ENCODE peak calls at places on chromosomes 13 and 19, in six cellular contexts. U, V, Y, A, H and X are unnamed samples.

GRCh38 chr19:9789066-9789465 is 20.5 kb upstream of the ZNF846 start:
- DNase-seq in Y (peak), V (no peak), U (no peak), H (no peak), A (no peak), X (no peak)

GRCh38 chr19:40521276-40521675 is 54.5 kb downstream of the SPTBN4 start:
- DNase-seq in V (peak), H (no peak), U (peak), A (no peak), Y (no peak), X (no peak)

GRCh38 chr19:49507803-49508494 is 4.5 kb upstream of the FCGRT start:
- DNase-seq in U (no peak), H (no peak), Y (no peak), V (no peak), A (no peak), X (no peak)

GRCh38 chr19:45117666-45118065 is 24.7 kb downstream of the PPP1R37 start:
- DNase-seq in Y (no peak), A (no peak), V (no peak), U (no peak), H (no peak), X (no peak)

GRCh38 chr13:88042489-88042888 is 371.3 kb downstream of the SLITRK5 start:
- DNase-seq in V (no peak), Y (no peak), A (no peak), H (no peak), U (no peak), X (no peak)

GRCh38 chr19:495440-496332 is 600 bp upstream of the MADCAM1 start:
- DNase-seq in A (no peak), Y (peak), H (peak), U (peak), V (no peak), X (peak)

GRCh38 chr13:92806215-92806614 is 420.4 kb upstream of the GPC6 start:
- DNase-seq in H (no peak), Y (no peak), U (no peak), A (no peak), V (no peak), X (no peak)

GRCh38 chr13:47109028-47109427 is 212.2 kb upstream of the HTR2A start:
- DNase-seq in V (no peak), Y (no peak), H (no peak), U (no peak), A (no peak), X (no peak)

GRCh38 chr13:105474983-105475382 is 1060.5 kb downstream of the EFNB2 start:
- DNase-seq in Y (no peak), U (no peak), V (no peak), H (no peak), A (no peak), X (peak)

GRCh38 chr19:14563989-14564650 is 7.7 kb downstream of the NDUFB7 start:
- DNase-seq in H (peak), V (no peak), A (no peak), Y (peak), U (peak), X (peak)

GRCh38 chr19:15251749-15252397 is 19.6 kb upstream of the EPHX3 start:
- DNase-seq in H (peak), V (peak), Y (peak), U (peak), A (no peak), X (peak)

GRCh38 chr13:98648676-98649075 is 71.8 kb upstream of the STK24 start:
- DNase-seq in Y (no peak), H (no peak), A (no peak), V (no peak), U (no peak), X (no peak)

GRCh38 chr13:112079696-112080095 is 12.7 kb downstream of the SOX1 start:
- DNase-seq in U (no peak), H (no peak), Y (no peak), A (no peak), V (no peak), X (no peak)

GRCh38 chr13:98216711-98217110 is 39.6 kb upstream of the RNF113B start:
- DNase-seq in H (no peak), Y (no peak), U (no peak), V (no peak), A (peak), X (no peak)

GRCh38 chr13:46377554-46377953 is 9.5 kb downstream of the RUBCNL start:
- DNase-seq in A (no peak), V (no peak), H (no peak), U (no peak), Y (no peak), X (no peak)

GRCh38 chr19:35882074-35882832 is 13.9 kb downstream of the APLP1 start:
- DNase-seq in A (peak), Y (peak), V (peak), H (no peak), U (peak), X (peak)

DNA sequence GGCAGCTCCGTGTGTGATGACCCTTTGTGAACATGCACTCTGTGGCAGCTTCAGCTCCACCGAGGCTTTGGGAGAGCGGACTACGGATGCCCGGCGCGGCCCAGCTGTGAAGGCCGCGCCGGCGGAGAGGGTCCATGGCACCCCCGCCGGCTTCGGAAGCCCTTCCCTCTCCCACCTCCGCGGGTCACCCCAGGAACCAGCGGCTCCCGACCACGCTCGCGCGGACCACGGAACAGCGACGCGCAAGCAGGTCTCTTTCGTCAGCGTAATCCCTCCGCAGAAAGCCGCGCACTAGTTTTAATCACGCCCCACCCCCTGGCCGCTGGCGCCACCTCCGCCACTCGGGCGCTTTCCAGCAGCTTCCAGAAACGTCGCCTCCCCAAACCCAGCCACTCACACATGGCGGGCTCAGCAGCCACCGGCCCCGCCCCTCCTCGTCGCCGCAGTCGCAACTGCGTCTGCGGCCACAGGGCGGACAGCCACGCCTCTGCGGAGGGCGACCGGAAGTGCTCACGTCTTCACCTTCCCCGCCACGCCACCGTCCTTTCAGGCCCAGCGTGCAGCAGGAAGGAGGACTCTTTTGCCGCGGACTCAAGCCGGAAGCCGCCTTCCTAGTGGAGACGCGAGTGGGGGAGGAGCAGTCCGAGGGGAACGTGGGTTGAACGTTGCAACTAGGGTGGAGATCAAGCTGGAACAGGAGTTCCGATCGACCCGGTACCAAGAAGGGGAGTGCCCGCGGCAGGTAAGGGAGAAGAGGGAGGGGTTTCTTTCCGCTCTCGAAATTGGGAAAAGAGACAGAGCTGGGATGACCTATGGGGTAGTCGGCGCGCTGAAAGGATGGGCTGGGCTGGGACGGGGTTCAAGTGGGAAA is at the start of gene USPL1:
- DNase-seq in Y (peak), U (peak), A (peak), H (peak), V (peak), X (peak)
- TF ChIP-seq EP300 in Y (no peak), U (no peak), A (peak), H (no peak), V (peak), X (peak)

GRCh38 chr13:30119476-30119875 is 187.9 kb downstream of the KATNAL1 start:
- DNase-seq in U (no peak), Y (no peak), H (no peak), V (no peak), A (no peak), X (no peak)
- TF ChIP-seq CHD2 in U (no peak), Y (no peak), H (no peak), V (no peak), A (no peak), X (no peak)

GRCh38 chr19:30791116-30791515 is 418.9 kb downstream of the ZNF536 start:
- DNase-seq in Y (no peak), V (no peak), H (peak), A (no peak), U (no peak), X (no peak)
- TF ChIP-seq EP300 in Y (no peak), V (no peak), H (no peak), A (no peak), U (no peak), X (no peak)

GRCh38 chr19:42303876-42304275 is 1.5 kb upstream of the PAFAH1B3 start:
- DNase-seq in A (no peak), H (no peak), Y (no peak), V (no peak), U (no peak), X (no peak)

GRCh38 chr19:42301646-42302204 is at the start of gene PRR19:
- DNase-seq in V (no peak), A (no peak), Y (peak), H (no peak), U (no peak), X (no peak)

GRCh38 chr19:42303101-42303464 is 659 bp upstream of the PAFAH1B3 start:
- DNase-seq in H (peak), U (no peak), A (no peak), V (no peak), Y (peak), X (peak)

GRCh38 chr19:42309686-42310085 is 3.4 kb upstream of the TMEM145 start:
- DNase-seq in H (no peak), V (no peak), Y (no peak), A (no peak), U (no peak), X (no peak)

DNA sequence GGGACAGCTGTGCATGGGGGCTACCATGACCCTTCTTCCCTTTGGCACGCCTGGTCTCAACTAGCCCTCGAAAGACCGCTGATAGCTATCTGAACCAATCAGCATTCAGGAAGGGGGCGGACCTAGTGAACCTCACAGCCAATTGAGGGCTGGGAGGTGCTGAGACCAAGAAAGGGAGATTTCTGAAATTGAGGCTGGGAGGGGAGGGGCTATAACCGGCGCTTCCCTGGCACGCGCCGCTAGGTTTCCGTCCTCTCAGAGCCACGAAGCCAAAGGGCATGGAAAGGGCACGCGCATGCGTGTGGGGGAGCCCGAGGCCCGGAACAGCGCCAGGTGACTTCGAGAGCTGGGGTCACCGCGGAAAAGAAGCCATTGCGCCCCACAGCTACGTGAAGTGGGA is 4.2 kb upstream of the PAFAH1B3 start:
- DNase-seq in V (no peak), U (no peak), H (peak), Y (peak), A (no peak), X (no peak)
- TF ChIP-seq CHD2 in V (no peak), U (no peak), H (no peak), Y (no peak), A (no peak), X (no peak)

GRCh38 chr19:4649392-4650094 is 10.2 kb downstream of the TNFAIP8L1 start:
- DNase-seq in V (no peak), A (no peak), H (no peak), Y (no peak), U (no peak), X (no peak)
- TF ChIP-seq EP300 in V (no peak), A (no peak), H (no peak), Y (no peak), U (no peak), X (no peak)

DNA sequence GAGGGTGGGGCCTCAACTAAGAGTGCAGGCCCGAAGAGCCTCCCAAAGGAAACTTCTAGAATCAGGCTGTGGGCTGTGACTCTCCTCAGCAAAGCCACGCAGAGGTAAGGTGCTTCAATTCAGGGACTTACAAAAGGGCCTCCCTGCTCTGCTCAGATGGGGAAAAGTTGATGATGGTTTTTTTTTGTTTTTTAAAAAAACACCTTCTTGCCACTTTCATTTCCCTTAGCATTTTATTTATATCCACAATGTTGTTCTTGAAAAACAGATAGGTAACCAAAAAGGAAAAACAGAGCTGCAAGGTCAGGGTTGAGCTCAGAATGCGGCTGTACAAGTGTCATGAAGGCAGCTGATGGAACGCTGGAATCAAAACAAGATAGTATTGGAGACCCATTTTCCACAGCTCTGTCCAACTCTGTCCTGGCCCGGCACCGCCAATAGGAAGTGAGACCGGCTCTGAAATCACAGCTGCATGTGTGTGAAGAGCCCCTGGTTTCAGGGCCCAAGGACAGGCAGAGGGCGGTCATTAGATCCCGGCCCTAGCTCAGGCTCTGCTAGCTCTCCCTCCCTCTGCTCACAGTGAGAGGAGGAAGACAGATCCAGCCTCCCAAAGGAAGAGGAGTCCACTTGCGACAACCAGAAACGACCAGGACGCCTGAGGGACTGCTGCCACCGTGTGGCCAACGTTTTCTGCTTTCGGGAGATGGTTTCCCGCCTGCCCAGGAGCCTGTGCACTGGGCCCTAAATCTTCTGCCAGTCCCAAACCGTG is 58.3 kb downstream of the KLF2 start:
- DNase-seq in H (peak), A (no peak), V (peak), Y (peak), U (peak), X (peak)
- TF ChIP-seq CHD2 in H (no peak), A (no peak), V (no peak), Y (no peak), U (no peak), X (no peak)

GRCh38 chr19:2270572-2271515 is 11.1 kb downstream of the PEAK3 start:
- DNase-seq in V (peak), H (no peak), Y (peak), A (no peak), U (peak), X (peak)
- TF ChIP-seq EP300 in V (no peak), H (no peak), Y (no peak), A (no peak), U (no peak), X (no peak)

GRCh38 chr13:28653111-28653510 is 5.8 kb upstream of the POMP start:
- DNase-seq in H (no peak), Y (no peak), V (no peak), U (no peak), A (no peak), X (no peak)

GRCh38 chr13:28652002-28652401 is 6.9 kb upstream of the POMP start:
- DNase-seq in H (no peak), A (no peak), U (no peak), V (no peak), Y (no peak), X (no peak)

GRCh38 chr13:28655566-28655965 is 3.4 kb upstream of the POMP start:
- DNase-seq in V (no peak), U (no peak), H (no peak), Y (no peak), A (no peak), X (no peak)

GRCh38 chr13:28657784-28658538 is 969 bp upstream of the POMP start:
- DNase-seq in Y (peak), V (no peak), H (no peak), A (peak), U (peak), X (peak)

GRCh38 chr13:28654276-28654675 is 4.7 kb upstream of the POMP start:
- DNase-seq in A (no peak), Y (no peak), H (no peak), V (no peak), U (no peak), X (no peak)
- TF ChIP-seq CHD2 in A (no peak), Y (no peak), H (no peak), V (no peak), U (no peak), X (no peak)